ENCODE peak calls at places on chromosomes 3 and 15, in five cellular contexts. G is endothelial cell of umbilical vein, Z is mucosa of descending colon, A is AG09319, P is keratinocyte. J is an unnamed sample.

GRCh38 chr3:137259709-137260108 is 301.9 kb downstream of the IL20RB start:
- DNase-seq in G (no peak), Z (no peak), A (no peak), P (no peak), J (no peak)

GRCh38 chr3:10672422-10672821 is 143.6 kb upstream of the SLC6A11 start:
- DNase-seq in G (no peak), Z (no peak), A (no peak), P (no peak), J (peak; percentile 15)

GRCh38 chr3:131568460-131568859 is 65.7 kb upstream of the MRPL3 start:
- DNase-seq in G (no peak), Z (no peak), A (no peak), P (no peak), J (no peak)

GRCh38 chr3:24472358-24472757 is 22.3 kb downstream of the THRB start:
- DNase-seq in G (no peak), Z (no peak), A (no peak), P (peak; percentile 84), J (no peak)

GRCh38 chr3:115512565-115513410 is 110.5 kb upstream of the GAP43 start:
- DNase-seq in G (peak; percentile 61), Z (no peak), A (no peak), P (no peak), J (peak; percentile 71)

GRCh38 chr3:151008699-151009098 is 36.2 kb upstream of the CLRN1 start:
- DNase-seq in G (peak; percentile 3), Z (no peak), A (no peak), P (no peak), J (no peak)

GRCh38 chr3:71926242-71926560 is 141.3 kb upstream of the PROK2 start:
- DNase-seq in G (no peak), Z (no peak), A (no peak), P (peak; percentile 5), J (no peak)

GRCh38 chr3:187014417-187014864 is 84.1 kb downstream of the ST6GAL1 start:
- DNase-seq in G (peak; percentile 90), Z (no peak), A (no peak), P (no peak), J (no peak)

GRCh38 chr3:181880339-181880738 is 168.6 kb downstream of the SOX2 start:
- DNase-seq in G (no peak), Z (no peak), A (no peak), P (no peak), J (no peak)

GRCh38 chr3:113097821-113098516 is 107.2 kb downstream of the GTPBP8 start:
- DNase-seq in G (no peak), Z (no peak), A (no peak), P (peak; percentile 52), J (no peak)

GRCh38 chr3:54870423-54870822 is 57.4 kb downstream of the LRTM1 start:
- DNase-seq in G (no peak), Z (no peak), A (peak; percentile 79), P (no peak), J (no peak)

GRCh38 chr3:58333206-58334012 is 717 bp downstream of the PXK start:
- DNase-seq in G (peak; percentile 46), Z (peak; percentile 57), A (no peak), P (no peak), J (peak; percentile 52)

GRCh38 chr3:9497821-9498565 is 55.6 kb downstream of the LHFPL4 start:
- DNase-seq in G (no peak), Z (no peak), A (no peak), P (peak; percentile 50), J (no peak)

GRCh38 chr3:126484148-126484547 is 8.5 kb upstream of the ZXDC start:
- DNase-seq in G (no peak), Z (no peak), A (no peak), P (no peak), J (no peak)

GRCh38 chr3:487580-487979 is 291.0 kb downstream of the CHL1 start:
- DNase-seq in G (no peak), Z (no peak), A (no peak), P (no peak), J (no peak)

GRCh38 chr15:87135109-87135508 is 1055.4 kb downstream of the AGBL1 start:
- DNase-seq in G (no peak), Z (no peak), A (no peak), P (no peak), J (no peak)

GRCh38 chr15:87748483-87748882 is 508.1 kb downstream of the NTRK3 start:
- DNase-seq in G (no peak), Z (no peak), A (no peak), P (no peak), J (no peak)

GRCh38 chr15:40858706-40859105 is 14.9 kb downstream of the SPINT1 start:
- DNase-seq in G (no peak), Z (no peak), A (no peak), P (no peak), J (no peak)

GRCh38 chr3:177554900-177555759 is 357.8 kb upstream of the TBL1XR1 start:
- DNase-seq in G (no peak), Z (no peak), A (peak; percentile 56), P (no peak), J (no peak)

GRCh38 chr15:75532413-75533250 is 46.5 kb downstream of the PTPN9 start:
- DNase-seq in G (peak; percentile 91), Z (no peak), A (peak; percentile 41), P (no peak), J (peak; percentile 39)

GRCh38 chr15:32685576-32685975 is 32.2 kb upstream of the GREM1 start:
- DNase-seq in G (no peak), Z (no peak), A (no peak), P (no peak), J (no peak)

GRCh38 chr3:96865605-96866004 is 51.2 kb downstream of the EPHA6 start:
- DNase-seq in G (no peak), Z (no peak), A (no peak), P (no peak), J (no peak)

GRCh38 chr3:25461946-25462345 is 33.9 kb downstream of the RARB start:
- DNase-seq in G (no peak), Z (no peak), A (no peak), P (peak; percentile 2), J (no peak)

GRCh38 chr3:10015476-10015904 is 10.7 kb upstream of the FANCD2 start:
- DNase-seq in G (peak; percentile 91), Z (peak; percentile 61), A (peak; percentile 93), P (no peak), J (no peak)

GRCh38 chr3:138862531-138862923 is 27.8 kb upstream of the PIK3CB start:
- DNase-seq in G (peak; percentile 60), Z (peak; percentile 46), A (no peak), P (no peak), J (no peak)

GRCh38 chr15:32042269-32042996 is 12.1 kb downstream of the CHRNA7 start:
- DNase-seq in G (no peak), Z (no peak), A (no peak), P (peak; percentile 42), J (no peak)

GRCh38 chr15:64896371-64897069 is 15.2 kb upstream of the ANKDD1A start:
- DNase-seq in G (no peak), Z (no peak), A (no peak), P (no peak), J (no peak)

GRCh38 chr15:64893481-64894394 is 18.0 kb upstream of the ANKDD1A start:
- DNase-seq in G (peak; percentile 98), Z (peak; percentile 90), A (peak; percentile 80), P (peak; percentile 90), J (peak; percentile 95)

GRCh38 chr15:64897345-64897985 is 14.2 kb upstream of the ANKDD1A start:
- DNase-seq in G (peak; percentile 76), Z (peak; percentile 45), A (no peak), P (no peak), J (no peak)

GRCh38 chr15:64894395-64895056 is 17.2 kb upstream of the ANKDD1A start:
- DNase-seq in G (no peak), Z (peak; percentile 73), A (no peak), P (no peak), J (peak; percentile 47)

DNA sequence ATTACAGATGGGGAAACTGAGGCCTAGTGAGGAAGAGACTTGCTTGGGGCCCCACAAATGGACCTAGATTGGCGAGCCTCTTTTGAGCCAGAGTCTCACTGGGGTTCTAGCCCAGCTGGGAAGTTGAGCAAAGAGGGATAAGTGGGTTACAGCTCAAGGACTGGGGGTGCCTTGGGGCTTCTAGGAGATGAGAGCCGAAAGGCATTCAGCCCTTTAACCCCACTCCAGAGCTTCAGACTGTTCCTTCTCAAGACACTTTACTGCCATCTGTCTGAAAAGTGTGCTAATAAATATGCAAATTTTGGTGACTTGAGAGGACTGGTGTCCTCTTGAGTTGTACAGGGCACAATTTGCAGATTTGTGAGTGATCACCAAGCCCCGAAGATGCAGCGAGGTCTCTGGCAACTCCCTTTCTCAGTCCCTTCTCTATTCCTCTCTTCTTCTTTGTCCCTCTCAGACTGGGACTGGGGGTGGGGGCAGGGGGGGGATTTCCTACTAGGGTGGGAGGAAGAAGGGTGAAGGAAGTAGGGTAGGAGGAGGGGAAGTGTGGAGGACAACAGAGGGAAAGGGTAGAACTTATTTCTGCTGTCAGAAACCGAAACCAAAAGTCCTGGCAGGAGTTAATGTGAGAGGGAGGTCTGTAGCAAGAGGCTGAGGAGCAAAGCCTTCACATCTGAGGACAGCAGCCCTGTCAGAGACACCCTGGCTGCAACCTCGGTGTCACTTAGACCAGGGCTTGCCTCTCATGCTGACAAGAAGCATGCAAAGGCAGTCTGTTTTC is 16.2 kb upstream of the ANKDD1A start:
- DNase-seq in G (peak; percentile 53), Z (no peak), A (no peak), P (no peak), J (no peak)
- TF ChIP-seq CTCF in G (no peak), Z (no peak), A (no peak), P (no peak), J (no peak)

DNA sequence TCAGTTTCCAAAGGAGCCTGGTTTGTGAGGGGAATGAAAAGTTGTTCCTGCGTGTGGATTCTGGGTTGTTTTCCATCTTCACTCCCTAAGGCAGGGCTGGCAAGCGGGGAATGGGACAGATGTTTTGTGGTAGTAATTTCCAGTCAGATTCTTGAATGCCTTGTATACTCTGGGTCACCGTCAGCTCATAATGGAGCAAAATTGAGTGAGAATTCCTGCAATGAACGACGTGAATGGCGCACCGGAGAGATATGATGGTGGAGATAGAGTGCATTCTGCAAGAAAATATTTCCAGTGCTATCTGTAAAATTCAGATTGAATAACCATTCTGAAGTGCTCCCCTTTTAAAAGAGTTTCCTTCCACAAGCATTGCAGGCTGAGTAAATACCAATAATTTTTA is 20.0 kb downstream of the EEFSEC start:
- DNase-seq in G (no peak), Z (no peak), A (no peak), P (no peak), J (no peak)
- TF ChIP-seq CTCF in G (no peak), Z (no peak), A (no peak), P (no peak), J (no peak)

DNA sequence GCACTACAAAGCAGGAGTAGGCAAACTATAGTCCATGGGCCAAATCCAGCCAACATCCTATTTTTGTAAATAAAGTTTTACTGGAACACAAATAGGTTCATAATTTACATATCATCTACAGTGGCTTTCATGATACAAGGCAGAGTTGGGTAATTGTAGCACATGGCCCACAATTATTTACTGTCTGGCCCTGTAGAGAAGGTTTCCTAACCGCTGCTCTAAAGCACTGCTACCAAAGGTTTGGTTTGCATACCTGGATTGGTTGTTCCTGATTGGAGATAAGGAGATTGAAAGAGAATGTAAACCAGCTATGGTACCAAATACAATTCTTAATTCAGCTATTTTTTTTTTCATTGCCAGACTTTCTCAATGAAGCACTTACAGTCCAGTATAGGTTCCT is 104.2 kb downstream of the ZNF280D start:
- DNase-seq in G (no peak), Z (no peak), A (no peak), P (no peak), J (no peak)
- TF ChIP-seq CTCF in G (no peak), Z (no peak), A (no peak), P (no peak), J (no peak)

DNA sequence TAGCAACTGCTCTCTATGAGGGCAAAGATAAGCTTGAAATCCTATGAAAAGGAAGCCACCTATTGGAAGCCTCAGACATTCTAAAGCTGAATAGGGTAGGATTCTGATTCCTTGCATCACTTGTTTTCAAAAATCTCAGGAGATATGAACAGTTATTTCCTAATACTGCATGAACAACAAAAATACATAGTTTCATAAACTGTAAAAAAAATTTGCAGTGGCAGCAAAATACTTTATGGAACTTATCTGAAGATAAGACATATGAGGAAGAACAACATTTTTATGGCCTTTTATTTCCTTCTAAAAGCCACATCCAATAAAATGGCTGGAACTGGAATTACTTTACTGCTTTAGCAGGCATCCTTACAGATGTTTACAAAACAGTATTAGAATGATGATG is 29.9 kb downstream of the AP3S2 start:
- DNase-seq in G (no peak), Z (no peak), A (no peak), P (no peak), J (no peak)
- TF ChIP-seq CTCF in G (no peak), Z (no peak), A (peak; percentile 19), P (no peak), J (no peak)